ENCODE peak calls at places on chromosomes 16 and 17, in five cellular contexts. I is HS-5; Y is stimulated activated CD4-positive, alpha-beta T cell treated with anti-CD3 and anti-CD28 coated beads, Interleukin-2, amount 100 ng/mL, for 48 hours; N is CD8-positive, alpha-beta T cell; G is retina. K is an unnamed sample.

GRCh38 chr16:1169285-1170075 is 16.6 kb downstream of the CACNA1H start:
- DNase-seq in I (no peak), Y (no peak), N (no peak), G (peak; percentile 54), K (no peak)

GRCh38 chr16:4607841-4608703 is 6.6 kb downstream of the UBALD1 start:
- DNase-seq in I (no peak), Y (no peak), N (no peak), G (no peak), K (no peak)

GRCh38 chr16:536746-537145 is 9.2 kb downstream of the CAPN15 start:
- DNase-seq in I (no peak), Y (no peak), N (no peak), G (no peak), K (no peak)

GRCh38 chr17:81299846-81300585 is 4.9 kb upstream of the SLC38A10 start:
- DNase-seq in I (no peak), Y (no peak), N (no peak), G (no peak), K (no peak)

GRCh38 chr17:18182978-18183333 is 672 bp upstream of the ALKBH5 start:
- DNase-seq in I (no peak), Y (peak; percentile 78), N (no peak), G (peak; percentile 97), K (peak; percentile 85)

GRCh38 chr17:43018008-43018853 is 4.0 kb downstream of the VAT1 start:
- DNase-seq in I (no peak), Y (no peak), N (no peak), G (peak; percentile 69), K (no peak)

GRCh38 chr16:30368122-30368791 is 2.0 kb downstream of the TBC1D10B start:
- DNase-seq in I (peak; percentile 29), Y (no peak), N (no peak), G (no peak), K (no peak)

GRCh38 chr16:65769055-65769465 is 597.4 kb upstream of the CDH5 start:
- DNase-seq in I (no peak), Y (no peak), N (no peak), G (no peak), K (no peak)

GRCh38 chr17:4764612-4765011 is 7.1 kb upstream of the TM4SF5 start:
- DNase-seq in I (no peak), Y (no peak), N (no peak), G (no peak), K (no peak)

GRCh38 chr16:55203570-55203969 is 120.4 kb upstream of the IRX6 start:
- DNase-seq in I (no peak), Y (no peak), N (no peak), G (no peak), K (no peak)

GRCh38 chr17:32815460-32815859 is 61.5 kb downstream of the MYO1D start:
- DNase-seq in I (no peak), Y (no peak), N (no peak), G (no peak), K (no peak)

GRCh38 chr17:77472837-77473214 is 332.1 kb downstream of the SEC14L1 start:
- DNase-seq in I (no peak), Y (no peak), N (no peak), G (no peak), K (no peak)